ENCODE peak calls at places on chromosomes 6 and 20, in seven cellular contexts. One of them, this sample, is unnamed. For H3K4me1, the result is how much of the 10 kb centered on the place peaks cover.

GRCh38 chr20:62392621-62393164 is 5.8 kb downstream of the RPS21 start:
- DNase-seq in cardiac muscle cell: no peak
- DNase-seq in K562: no peak
- DNase-seq in transverse colon: no peak
- DNase-seq in RWPE2: peak
- DNase-seq in CD8-positive, alpha-beta memory T cell: no peak
- DNase-seq in MM.1S: no peak
- DNase-seq in this sample: no peak

GRCh38 chr6:125088963-125089362 is 64.6 kb upstream of the TPD52L1 start:
- DNase-seq in cardiac muscle cell: no peak
- DNase-seq in K562: no peak
- DNase-seq in transverse colon: no peak
- DNase-seq in RWPE2: no peak
- DNase-seq in CD8-positive, alpha-beta memory T cell: no peak
- DNase-seq in MM.1S: no peak
- DNase-seq in this sample: no peak

GRCh38 chr6:70312165-70312564 is 9.3 kb upstream of the COL9A1 start:
- DNase-seq in cardiac muscle cell: no peak
- DNase-seq in K562: no peak
- DNase-seq in transverse colon: no peak
- DNase-seq in RWPE2: no peak
- DNase-seq in CD8-positive, alpha-beta memory T cell: no peak
- DNase-seq in MM.1S: peak
- DNase-seq in this sample: peak

GRCh38 chr6:168618546-168619315 is 177.7 kb downstream of the SMOC2 start:
- DNase-seq in cardiac muscle cell: no peak
- DNase-seq in K562: no peak
- DNase-seq in transverse colon: no peak
- DNase-seq in RWPE2: no peak
- DNase-seq in CD8-positive, alpha-beta memory T cell: no peak
- DNase-seq in MM.1S: peak
- DNase-seq in this sample: no peak

GRCh38 chr20:7716286-7716972 is 223.8 kb downstream of the HAO1 start:
- DNase-seq in cardiac muscle cell: no peak
- DNase-seq in K562: no peak
- DNase-seq in transverse colon: no peak
- DNase-seq in RWPE2: no peak
- DNase-seq in CD8-positive, alpha-beta memory T cell: no peak
- DNase-seq in MM.1S: peak
- DNase-seq in this sample: no peak

GRCh38 chr6:125533710-125534397 is 215.6 kb upstream of the HEY2 start:
- DNase-seq in cardiac muscle cell: no peak
- DNase-seq in K562: no peak
- DNase-seq in transverse colon: no peak
- DNase-seq in RWPE2: no peak
- DNase-seq in CD8-positive, alpha-beta memory T cell: no peak
- DNase-seq in MM.1S: no peak
- DNase-seq in this sample: no peak

GRCh38 chr20:48456361-48457184 is 371.2 kb downstream of the PREX1 start:
- DNase-seq in cardiac muscle cell: no peak
- DNase-seq in K562: no peak
- DNase-seq in transverse colon: no peak
- DNase-seq in RWPE2: peak
- DNase-seq in CD8-positive, alpha-beta memory T cell: no peak
- DNase-seq in MM.1S: no peak
- DNase-seq in this sample: no peak

GRCh38 chr6:141483561-141484061 is 649.1 kb upstream of the GJE1 start:
- DNase-seq in cardiac muscle cell: no peak
- DNase-seq in K562: no peak
- DNase-seq in transverse colon: peak
- DNase-seq in RWPE2: no peak
- DNase-seq in CD8-positive, alpha-beta memory T cell: peak
- DNase-seq in MM.1S: peak
- DNase-seq in this sample: no peak

GRCh38 chr6:52594216-52594615 is 17.4 kb upstream of the TRAM2 start:
- DNase-seq in cardiac muscle cell: no peak
- DNase-seq in K562: no peak
- DNase-seq in transverse colon: no peak
- DNase-seq in RWPE2: no peak
- DNase-seq in CD8-positive, alpha-beta memory T cell: no peak
- DNase-seq in MM.1S: no peak
- DNase-seq in this sample: no peak

GRCh38 chr20:49846206-49846807 is 33.7 kb downstream of the SLC9A8 start:
- DNase-seq in cardiac muscle cell: peak
- DNase-seq in K562: peak
- DNase-seq in transverse colon: peak
- DNase-seq in RWPE2: no peak
- DNase-seq in CD8-positive, alpha-beta memory T cell: peak
- DNase-seq in MM.1S: peak
- DNase-seq in this sample: peak

GRCh38 chr20:12825180-12825579 is 183.6 kb upstream of the SPTLC3 start:
- DNase-seq in cardiac muscle cell: no peak
- DNase-seq in K562: no peak
- DNase-seq in transverse colon: no peak
- DNase-seq in RWPE2: no peak
- DNase-seq in CD8-positive, alpha-beta memory T cell: no peak
- DNase-seq in MM.1S: no peak
- DNase-seq in this sample: no peak

GRCh38 chr20:11716239-11716944 is 201.3 kb upstream of the BTBD3 start:
- DNase-seq in cardiac muscle cell: peak
- DNase-seq in K562: no peak
- DNase-seq in transverse colon: no peak
- DNase-seq in RWPE2: no peak
- DNase-seq in CD8-positive, alpha-beta memory T cell: no peak
- DNase-seq in MM.1S: no peak
- DNase-seq in this sample: peak

GRCh38 chr6:7906741-7907140 is 3.8 kb downstream of the TXNDC5 start:
- DNase-seq in cardiac muscle cell: no peak
- DNase-seq in K562: no peak
- DNase-seq in transverse colon: no peak
- DNase-seq in RWPE2: no peak
- DNase-seq in CD8-positive, alpha-beta memory T cell: no peak
- DNase-seq in MM.1S: peak
- DNase-seq in this sample: no peak

GRCh38 chr6:14676084-14676483 is 558.5 kb downstream of the CD83 start:
- DNase-seq in cardiac muscle cell: no peak
- DNase-seq in K562: no peak
- DNase-seq in transverse colon: no peak
- DNase-seq in RWPE2: no peak
- DNase-seq in CD8-positive, alpha-beta memory T cell: no peak
- DNase-seq in MM.1S: no peak
- DNase-seq in this sample: no peak

GRCh38 chr6:8277769-8278168 is 157.6 kb downstream of the SLC35B3 start:
- DNase-seq in cardiac muscle cell: peak
- DNase-seq in K562: no peak
- DNase-seq in transverse colon: no peak
- DNase-seq in RWPE2: no peak
- DNase-seq in CD8-positive, alpha-beta memory T cell: no peak
- DNase-seq in MM.1S: no peak
- DNase-seq in this sample: no peak

GRCh38 chr6:43644940-43645612 is at the start of gene RSPH9:
- DNase-seq in cardiac muscle cell: peak
- DNase-seq in K562: peak
- DNase-seq in transverse colon: peak
- DNase-seq in RWPE2: peak
- DNase-seq in CD8-positive, alpha-beta memory T cell: peak
- DNase-seq in MM.1S: peak
- DNase-seq in this sample: no peak

GRCh38 chr20:24032412-24032898 is 43.9 kb upstream of the GGTLC1 start:
- DNase-seq in cardiac muscle cell: no peak
- DNase-seq in K562: no peak
- DNase-seq in transverse colon: no peak
- DNase-seq in RWPE2: no peak
- DNase-seq in CD8-positive, alpha-beta memory T cell: no peak
- DNase-seq in MM.1S: no peak
- DNase-seq in this sample: no peak

GRCh38 chr20:61057313-61058171 is 194.5 kb upstream of the CDH4 start:
- DNase-seq in cardiac muscle cell: no peak
- DNase-seq in K562: no peak
- DNase-seq in transverse colon: no peak
- DNase-seq in RWPE2: peak
- DNase-seq in CD8-positive, alpha-beta memory T cell: no peak
- DNase-seq in MM.1S: no peak
- DNase-seq in this sample: no peak

GRCh38 chr6:34914358-34914757 is 25.3 kb downstream of the ANKS1A start:
- DNase-seq in cardiac muscle cell: no peak
- DNase-seq in K562: no peak
- DNase-seq in transverse colon: no peak
- DNase-seq in RWPE2: no peak
- DNase-seq in CD8-positive, alpha-beta memory T cell: no peak
- DNase-seq in MM.1S: no peak
- DNase-seq in this sample: no peak

GRCh38 chr6:149169761-149170359 is 147.7 kb upstream of the TAB2 start:
- DNase-seq in cardiac muscle cell: no peak
- DNase-seq in K562: no peak
- DNase-seq in transverse colon: no peak
- DNase-seq in RWPE2: no peak
- DNase-seq in CD8-positive, alpha-beta memory T cell: no peak
- DNase-seq in MM.1S: no peak
- DNase-seq in this sample: no peak

GRCh38 chr20:23235173-23236027 is 115.2 kb upstream of the NXT1 start:
- DNase-seq in cardiac muscle cell: peak
- DNase-seq in K562: peak
- DNase-seq in transverse colon: peak
- DNase-seq in RWPE2: no peak
- DNase-seq in CD8-positive, alpha-beta memory T cell: no peak
- DNase-seq in MM.1S: peak
- DNase-seq in this sample: peak

DNA sequence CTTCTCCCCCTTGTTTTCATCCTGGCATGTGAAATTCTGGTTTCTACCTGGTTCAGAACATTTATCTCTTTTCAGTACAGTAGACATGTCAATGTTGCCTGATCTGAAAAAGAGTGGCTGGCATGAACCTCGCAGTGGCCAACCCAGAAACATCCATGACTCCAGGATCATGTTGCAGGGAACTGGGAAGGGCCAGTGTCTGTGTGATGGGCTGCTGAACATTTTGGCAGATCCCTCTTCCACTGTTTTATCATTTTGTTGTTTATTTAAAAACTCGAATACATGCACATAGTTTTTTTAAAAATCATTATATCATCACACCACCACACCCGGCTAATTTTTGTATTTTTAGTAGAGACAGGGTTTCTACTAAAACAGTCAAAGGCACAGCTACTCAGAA is 19.0 kb downstream of the WFDC3 start:
- DNase-seq in cardiac muscle cell: no peak
- DNase-seq in K562: no peak
- DNase-seq in transverse colon: no peak
- DNase-seq in RWPE2: no peak
- DNase-seq in CD8-positive, alpha-beta memory T cell: no peak
- DNase-seq in MM.1S: no peak
- DNase-seq in this sample: no peak
- H3K4me1 ChIP-seq in cardiac muscle cell: under half
- H3K4me1 ChIP-seq in K562: under half
- H3K4me1 ChIP-seq in transverse colon: under half
- H3K4me1 ChIP-seq in RWPE2: under half
- H3K4me1 ChIP-seq in CD8-positive, alpha-beta memory T cell: under half
- H3K4me1 ChIP-seq in MM.1S: under half
- H3K4me1 ChIP-seq in this sample: under half

GRCh38 chr6:100175814-100176275 is 181.8 kb upstream of the MCHR2 start:
- DNase-seq in cardiac muscle cell: no peak
- DNase-seq in K562: no peak
- DNase-seq in transverse colon: no peak
- DNase-seq in RWPE2: no peak
- DNase-seq in CD8-positive, alpha-beta memory T cell: no peak
- DNase-seq in MM.1S: no peak
- DNase-seq in this sample: peak
- H3K4me3 ChIP-seq in cardiac muscle cell: no peak
- H3K4me3 ChIP-seq in K562: no peak
- H3K4me3 ChIP-seq in transverse colon: no peak
- H3K4me3 ChIP-seq in RWPE2: no peak
- H3K4me3 ChIP-seq in CD8-positive, alpha-beta memory T cell: no peak
- H3K4me3 ChIP-seq in MM.1S: no peak
- H3K4me3 ChIP-seq in this sample: no peak

GRCh38 chr20:63731410-63731809 is 5.1 kb upstream of the LIME1 start:
- DNase-seq in cardiac muscle cell: no peak
- DNase-seq in K562: no peak
- DNase-seq in transverse colon: no peak
- DNase-seq in RWPE2: peak
- DNase-seq in CD8-positive, alpha-beta memory T cell: no peak
- DNase-seq in MM.1S: no peak
- DNase-seq in this sample: no peak
- H3K4me1 ChIP-seq in cardiac muscle cell: under half
- H3K4me1 ChIP-seq in K562: under half
- H3K4me1 ChIP-seq in transverse colon: under half
- H3K4me1 ChIP-seq in RWPE2: under half
- H3K4me1 ChIP-seq in CD8-positive, alpha-beta memory T cell: half or more
- H3K4me1 ChIP-seq in MM.1S: half or more
- H3K4me1 ChIP-seq in this sample: under half

GRCh38 chr20:20005381-20005780 is 11.8 kb upstream of the NAA20 start:
- DNase-seq in cardiac muscle cell: no peak
- DNase-seq in K562: no peak
- DNase-seq in transverse colon: no peak
- DNase-seq in RWPE2: no peak
- DNase-seq in CD8-positive, alpha-beta memory T cell: no peak
- DNase-seq in MM.1S: no peak
- DNase-seq in this sample: no peak
- H3K4me3 ChIP-seq in cardiac muscle cell: no peak
- H3K4me3 ChIP-seq in K562: no peak
- H3K4me3 ChIP-seq in transverse colon: no peak
- H3K4me3 ChIP-seq in RWPE2: no peak
- H3K4me3 ChIP-seq in CD8-positive, alpha-beta memory T cell: no peak
- H3K4me3 ChIP-seq in MM.1S: no peak
- H3K4me3 ChIP-seq in this sample: no peak

GRCh38 chr6:159830481-159831372 is 30.7 kb downstream of the PNLDC1 start:
- DNase-seq in cardiac muscle cell: no peak
- DNase-seq in K562: no peak
- DNase-seq in transverse colon: no peak
- DNase-seq in RWPE2: no peak
- DNase-seq in CD8-positive, alpha-beta memory T cell: no peak
- DNase-seq in MM.1S: no peak
- DNase-seq in this sample: peak
- H3K4me1 ChIP-seq in cardiac muscle cell: under half
- H3K4me1 ChIP-seq in K562: under half
- H3K4me1 ChIP-seq in transverse colon: under half
- H3K4me1 ChIP-seq in RWPE2: under half
- H3K4me1 ChIP-seq in CD8-positive, alpha-beta memory T cell: under half
- H3K4me1 ChIP-seq in MM.1S: under half
- H3K4me1 ChIP-seq in this sample: under half

This sample was measured in HAP-1.